ENCODE peak calls at places on chromosomes 11 and 22, in five cellular contexts. O is K562, H is HepG2, M is GM12878, B is H1. V is an unnamed sample.

GRCh38 chr11:95920460-95921105 is 3.3 kb downstream of the MTMR2 start:
- DNase-seq in O (no peak), H (no peak), M (no peak), B (no peak), V (no peak)

GRCh38 chr11:32353884-32354283 is 81.5 kb downstream of the WT1 start:
- DNase-seq in O (no peak), H (no peak), M (no peak), B (no peak), V (no peak)

GRCh38 chr11:9533053-9533452 is 40.4 kb upstream of the WEE1 start:
- DNase-seq in O (no peak), H (no peak), M (no peak), B (no peak), V (no peak)

GRCh38 chr11:62449451-62449851 is 30.6 kb downstream of the SCGB1A1 start:
- DNase-seq in O (no peak), H (no peak), M (no peak), B (no peak), V (no peak)

GRCh38 chr11:58179648-58180047 is 9.2 kb upstream of the OR9Q2 start:
- DNase-seq in O (peak), H (no peak), M (no peak), B (no peak), V (no peak)

GRCh38 chr11:73579641-73580434 is 18.1 kb downstream of the FAM168A start:
- DNase-seq in O (no peak), H (no peak), M (no peak), B (no peak), V (no peak)

GRCh38 chr11:64566042-64566914 is 24.7 kb upstream of the SLC22A12 start:
- DNase-seq in O (peak), H (peak), M (no peak), B (peak), V (peak)

GRCh38 chr22:29520851-29521250 is 32.7 kb downstream of the THOC5 start:
- DNase-seq in O (peak), H (no peak), M (no peak), B (no peak), V (no peak)

GRCh38 chr11:116167706-116168458 is 604.9 kb downstream of the BUD13 start:
- DNase-seq in O (no peak), H (no peak), M (no peak), B (peak), V (no peak)

GRCh38 chr22:39409630-39410029 is 10.1 kb downstream of the TAB1 start:
- DNase-seq in O (no peak), H (no peak), M (no peak), B (no peak), V (no peak)

GRCh38 chr22:23242473-23243001 is 62.2 kb downstream of the BCR start:
- DNase-seq in O (no peak), H (no peak), M (no peak), B (peak), V (peak)

GRCh38 chr22:39710380-39711117 is 140.0 kb downstream of the CACNA1I start:
- DNase-seq in O (no peak), H (no peak), M (no peak), B (no peak), V (no peak)

GRCh38 chr11:2150206-2150847 is 10.7 kb downstream of the INS start:
- DNase-seq in O (no peak), H (peak), M (no peak), B (no peak), V (peak)

GRCh38 chr11:97363331-97363730 is 973.5 kb downstream of the JRKL start:
- DNase-seq in O (no peak), H (no peak), M (no peak), B (no peak), V (no peak)

GRCh38 chr11:128323381-128323780 is 264.0 kb downstream of the ETS1 start:
- DNase-seq in O (no peak), H (no peak), M (no peak), B (no peak), V (peak)

GRCh38 chr11:30091246-30091645 is 74.4 kb upstream of the KCNA4 start:
- DNase-seq in O (no peak), H (no peak), M (no peak), B (no peak), V (no peak)

GRCh38 chr22:35299217-35299716 is 427 bp upstream of the TOM1 start:
- DNase-seq in O (no peak), H (no peak), M (no peak), B (no peak), V (no peak)

GRCh38 chr22:19193879-19194278 is 15.3 kb upstream of the SLC25A1 start:
- DNase-seq in O (no peak), H (no peak), M (no peak), B (no peak), V (no peak)

GRCh38 chr11:27088353-27088752 is 47.7 kb downstream of the BBOX1 start:
- DNase-seq in O (no peak), H (no peak), M (no peak), B (no peak), V (no peak)

GRCh38 chr11:77379253-77379652 is 77.8 kb upstream of the GDPD4 start:
- DNase-seq in O (no peak), H (no peak), M (no peak), B (no peak), V (no peak)

GRCh38 chr11:119734788-119735187 is 5.8 kb upstream of the NECTIN1 start:
- DNase-seq in O (no peak), H (no peak), M (no peak), B (no peak), V (no peak)

GRCh38 chr11:77747381-77747969 is 73.0 kb downstream of the RSF1 start:
- DNase-seq in O (no peak), H (no peak), M (no peak), B (no peak), V (no peak)

GRCh38 chr11:20042717-20043392 is 117.4 kb downstream of the DBX1 start:
- DNase-seq in O (no peak), H (no peak), M (no peak), B (no peak), V (peak)

GRCh38 chr11:698493-699115 is 3.0 kb downstream of the TMEM80 start:
- DNase-seq in O (no peak), H (no peak), M (no peak), B (no peak), V (no peak)

GRCh38 chr11:71496421-71496820 is 30.6 kb upstream of the KRTAP5-7 start:
- DNase-seq in O (no peak), H (no peak), M (no peak), B (peak), V (no peak)

GRCh38 chr11:86458294-86459001 is 83.8 kb downstream of the CCDC81 start:
- DNase-seq in O (no peak), H (no peak), M (no peak), B (no peak), V (no peak)

GRCh38 chr11:105632316-105632715 is 22.4 kb downstream of the GRIA4 start:
- DNase-seq in O (no peak), H (no peak), M (no peak), B (no peak), V (no peak)

GRCh38 chr11:65903068-65903481 is 2.9 kb upstream of the FOSL1 start:
- DNase-seq in O (peak), H (peak), M (no peak), B (no peak), V (peak)

GRCh38 chr22:28798810-28799124 is 1.6 kb downstream of the XBP1 start:
- DNase-seq in O (no peak), H (no peak), M (no peak), B (no peak), V (no peak)

GRCh38 chr11:4184163-4184916 is 89.7 kb downstream of the RRM1 start:
- DNase-seq in O (no peak), H (no peak), M (no peak), B (no peak), V (no peak)

GRCh38 chr11:45649544-45650165 is 15.8 kb downstream of the CHST1 start:
- DNase-seq in O (no peak), H (no peak), M (no peak), B (peak), V (no peak)

GRCh38 chr11:64608260-64608538 is 17.2 kb downstream of the SLC22A12 start:
- DNase-seq in O (no peak), H (no peak), M (no peak), B (no peak), V (no peak)

DNA sequence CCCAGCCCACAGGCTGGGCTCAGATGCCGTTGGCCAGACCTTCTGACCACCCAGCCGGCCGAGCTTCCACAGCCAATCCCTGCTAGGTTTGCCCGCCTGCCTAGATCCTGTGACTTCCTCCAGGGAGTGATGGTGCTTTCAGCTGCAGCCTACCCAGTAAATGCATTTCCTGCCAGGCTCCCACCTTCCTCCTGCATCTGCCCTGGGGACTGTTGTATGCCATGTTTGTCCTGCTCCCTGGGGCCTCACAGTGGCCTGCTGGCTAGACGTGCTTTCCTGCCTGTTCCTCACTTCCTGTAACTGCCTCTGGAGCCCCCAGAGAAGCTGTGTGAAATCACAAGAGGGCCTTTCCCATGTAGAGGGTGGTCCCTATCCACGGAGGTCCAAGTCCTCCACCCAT is 86.2 kb downstream of the GALNT18 start:
- DNase-seq in O (no peak), H (no peak), M (no peak), B (no peak), V (no peak)
- H3K27ac ChIP-seq in O (no peak), H (no peak), M (no peak), B (no peak), V (no peak)

DNA sequence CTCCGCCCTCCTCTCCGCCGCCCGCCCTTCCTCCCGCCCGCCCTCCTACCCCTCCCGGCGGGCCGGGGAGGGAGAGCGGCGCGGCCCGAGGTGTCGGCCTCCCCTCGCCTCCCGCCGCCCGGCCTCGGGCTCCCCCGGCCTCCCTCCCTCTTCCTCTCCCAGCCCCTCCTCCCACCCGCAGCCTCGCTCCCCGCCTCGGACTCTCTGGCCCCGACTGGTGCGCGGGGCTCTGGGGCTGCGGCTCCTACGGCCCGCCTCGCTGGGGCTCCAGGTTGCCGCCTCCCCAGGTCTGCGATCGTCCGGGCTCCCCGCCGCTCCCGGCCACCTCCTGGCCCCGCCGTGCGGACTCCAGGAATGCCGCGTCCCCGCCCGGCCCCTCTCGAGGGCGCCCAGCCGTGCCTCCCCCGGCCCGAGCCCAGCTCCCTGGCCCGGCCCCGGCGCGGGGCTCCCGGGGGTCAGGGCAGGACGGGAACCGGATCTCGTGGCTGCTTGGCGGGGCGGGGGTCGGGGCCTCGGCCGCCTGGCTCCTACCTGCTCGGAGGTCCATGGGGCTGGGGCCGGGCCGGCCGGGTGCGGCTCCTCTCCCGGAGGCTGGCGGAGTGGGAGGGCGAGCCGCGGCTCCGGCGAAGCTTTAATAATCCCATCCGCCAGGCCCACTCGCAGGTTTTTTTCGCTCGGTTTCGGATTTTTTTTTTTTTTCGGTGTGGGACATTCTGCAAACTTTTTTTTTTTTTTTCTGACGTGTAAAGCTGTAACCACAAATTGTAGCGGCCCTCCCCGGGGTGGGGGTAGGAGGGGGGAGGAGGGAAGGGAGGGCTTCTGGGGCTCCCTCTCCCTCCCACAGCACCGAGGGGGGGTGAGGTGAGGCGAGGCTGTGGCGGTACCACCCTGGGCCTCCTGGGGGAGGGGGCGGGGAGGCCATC is at the start of gene CLCF1:
- DNase-seq in O (peak), H (no peak), M (no peak), B (peak), V (peak)
- TF ChIP-seq POLR2AphosphoS5 in O (no peak), H (no peak), M (no peak), B (no peak), V (no peak)

DNA sequence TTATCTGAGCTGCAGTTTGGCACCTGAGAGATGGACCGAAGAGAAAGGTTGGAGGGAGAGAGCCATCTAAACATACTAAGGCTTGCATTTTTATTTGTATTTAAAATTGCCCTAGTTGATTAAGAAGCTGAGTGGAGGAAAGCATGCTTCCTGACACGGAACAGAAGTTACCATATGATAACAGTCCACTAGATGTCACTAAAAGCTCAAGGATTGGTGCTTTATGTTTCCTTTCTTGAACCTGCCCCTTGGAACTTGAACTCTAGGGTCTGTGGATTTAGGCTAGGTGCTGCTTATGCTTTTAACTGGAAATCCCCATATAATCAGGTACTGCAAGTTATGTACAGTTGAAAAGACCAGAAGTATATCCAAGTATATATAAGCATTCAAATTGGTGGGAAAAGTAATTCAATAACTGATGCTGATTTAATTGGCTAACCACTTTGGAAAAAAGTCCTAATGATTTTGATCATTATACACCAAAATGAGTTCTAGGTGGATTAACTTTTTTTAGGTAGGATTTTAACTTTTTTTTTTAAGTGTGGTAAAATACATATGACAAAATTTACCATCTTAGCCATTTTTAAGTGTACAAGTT is 9.5 kb downstream of the RBMXL2 start:
- DNase-seq in O (peak), H (peak), M (peak), B (no peak), V (peak)
- TF ChIP-seq CREB1 in O (no peak), H (no peak), M (no peak), B (no peak), V (no peak)

GRCh38 chr22:27255580-27255979 is 546.0 kb downstream of the MN1 start:
- DNase-seq in O (no peak), H (no peak), M (no peak), B (no peak), V (no peak)

GRCh38 chr22:27251563-27251962 is 550.0 kb downstream of the MN1 start:
- DNase-seq in O (no peak), H (no peak), M (no peak), B (no peak), V (no peak)

GRCh38 chr22:27252282-27253049 is 549.1 kb downstream of the MN1 start:
- DNase-seq in O (no peak), H (no peak), M (no peak), B (no peak), V (no peak)

GRCh38 chr22:27253108-27253507 is 548.4 kb downstream of the MN1 start:
- DNase-seq in O (no peak), H (no peak), M (no peak), B (no peak), V (no peak)

GRCh38 chr22:27253541-27253940 is 548.0 kb downstream of the MN1 start:
- DNase-seq in O (no peak), H (no peak), M (no peak), B (no peak), V (no peak)
- H3K27ac ChIP-seq in O (no peak), H (no peak), M (no peak), B (no peak), V (no peak)

DNA sequence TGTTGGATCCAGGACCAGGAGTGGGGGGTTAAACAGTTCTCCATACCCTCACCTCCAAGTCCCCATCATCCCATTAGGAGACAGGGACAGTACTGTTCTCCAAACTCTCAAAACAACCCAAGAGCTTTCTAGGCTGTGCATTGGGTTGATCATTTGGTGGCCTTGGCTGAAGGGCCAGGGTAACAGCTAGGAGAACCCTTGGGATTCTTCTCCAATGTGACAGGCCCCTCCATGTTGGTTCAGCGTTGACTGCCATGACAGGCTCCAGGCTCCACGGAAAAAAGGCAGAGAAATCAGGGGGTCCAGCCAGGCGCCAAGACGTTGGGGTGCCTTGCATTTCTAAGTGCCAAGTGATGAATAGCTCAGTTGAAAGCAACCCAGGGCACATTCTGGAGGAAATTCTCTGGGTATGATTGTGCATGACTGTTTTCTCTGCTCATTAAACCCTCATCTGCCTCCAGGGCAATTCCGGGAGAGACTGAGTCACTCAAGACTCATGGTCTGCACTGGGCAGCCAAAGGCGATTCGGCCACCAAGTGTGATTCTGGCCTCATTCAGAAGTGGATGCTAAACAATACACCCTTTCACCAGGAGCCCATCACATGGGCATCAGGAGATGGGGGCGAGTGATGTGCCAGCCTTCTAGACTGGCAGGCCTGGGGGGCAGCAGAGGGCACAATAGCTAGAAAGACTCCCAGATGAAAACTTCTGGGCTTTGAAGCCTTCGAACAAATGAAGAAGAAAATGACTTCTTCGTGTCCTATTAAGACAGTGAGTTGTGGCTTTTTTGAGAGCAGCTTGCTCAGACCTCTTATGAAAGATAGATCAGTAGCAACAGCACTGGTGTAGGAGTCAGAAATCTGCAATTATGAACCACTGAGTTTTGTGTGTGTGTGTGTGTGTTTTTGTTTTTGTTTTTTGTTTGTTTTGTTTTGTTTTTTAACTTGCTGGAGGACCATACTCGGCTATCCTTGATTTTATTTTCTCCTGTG is 27.7 kb downstream of the CD44 start:
- DNase-seq in O (no peak), H (no peak), M (no peak), B (no peak), V (no peak)
- TF ChIP-seq POLR2AphosphoS5 in O (no peak), H (no peak), M (peak), B (no peak), V (no peak)

GRCh38 chr11:15912825-15913224 is 443.5 kb downstream of the SOX6 start:
- DNase-seq in O (no peak), H (no peak), M (no peak), B (no peak), V (no peak)

GRCh38 chr11:15909937-15910598 is 446.3 kb downstream of the SOX6 start:
- DNase-seq in O (no peak), H (no peak), M (no peak), B (no peak), V (no peak)

GRCh38 chr11:15912291-15912690 is 444.1 kb downstream of the SOX6 start:
- DNase-seq in O (no peak), H (no peak), M (no peak), B (no peak), V (no peak)

GRCh38 chr11:15910761-15911160 is 445.6 kb downstream of the SOX6 start:
- DNase-seq in O (no peak), H (no peak), M (no peak), B (no peak), V (no peak)

GRCh38 chr11:15911377-15912044 is 444.8 kb downstream of the SOX6 start:
- DNase-seq in O (no peak), H (no peak), M (no peak), B (no peak), V (no peak)
- TF ChIP-seq CREB1 in O (no peak), H (no peak), M (no peak), B (no peak), V (no peak)

GRCh38 chr11:68044145-68044813 is 5.5 kb downstream of the TCIRG1 start:
- DNase-seq in O (no peak), H (no peak), M (no peak), B (no peak), V (no peak)
- H3K27ac ChIP-seq in O (no peak), H (no peak), M (no peak), B (no peak), V (no peak)

GRCh38 chr22:41302016-41302767 is 867 bp downstream of the ZC3H7B start:
- DNase-seq in O (peak), H (no peak), M (no peak), B (peak), V (peak)

GRCh38 chr22:41308544-41308947 is 7.2 kb downstream of the ZC3H7B start:
- DNase-seq in O (no peak), H (peak), M (no peak), B (no peak), V (no peak)

GRCh38 chr22:41301085-41302015 is at the start of gene ZC3H7B:
- DNase-seq in O (peak), H (peak), M (peak), B (peak), V (peak)

GRCh38 chr22:41308054-41308453 is 6.7 kb downstream of the ZC3H7B start:
- DNase-seq in O (peak), H (no peak), M (no peak), B (no peak), V (peak)

GRCh38 chr22:41305646-41306045 is 4.3 kb downstream of the ZC3H7B start:
- DNase-seq in O (no peak), H (no peak), M (no peak), B (no peak), V (no peak)
- TF ChIP-seq POLR2AphosphoS5 in O (no peak), H (no peak), M (no peak), B (no peak), V (no peak)

GRCh38 chr22:50525991-50526848 is 822 bp upstream of the SCO2 start:
- DNase-seq in O (peak), H (peak), M (no peak), B (peak), V (peak)
- TF ChIP-seq CREB1 in O (no peak), H (no peak), M (no peak), B (no peak), V (no peak)